ENCODE peak calls at places on chromosomes 13 and 19, in ten cellular contexts. L, U, Z, O, T, Y, A, I, G and V are unnamed samples.

GRCh38 chr13:113465241-113465640 is 12.0 kb upstream of the ADPRHL1 start:
- DNase-seq in Z (no peak), A (no peak), O (no peak), T (no peak), Y (no peak), G (no peak), I (no peak), U (no peak), L (no peak), V (no peak)

GRCh38 chr13:46871557-46871956 is 25.3 kb downstream of the HTR2A start:
- DNase-seq in I (no peak), A (no peak), Z (peak; percentile 41), G (no peak), Y (no peak), O (no peak), L (no peak), U (no peak), T (no peak), V (no peak)

GRCh38 chr13:33322474-33322827 is 36.9 kb upstream of the STARD13 start:
- DNase-seq in O (peak; percentile 36), T (no peak), Z (peak; percentile 85), Y (no peak), L (no peak), U (no peak), G (no peak), A (no peak), I (no peak), V (no peak)

GRCh38 chr13:27679396-27679795 is 57.7 kb downstream of the POLR1D start:
- DNase-seq in O (no peak), T (no peak), I (no peak), Y (no peak), A (no peak), G (no peak), U (no peak), L (no peak), Z (no peak), V (no peak)

GRCh38 chr13:51874651-51875050 is 12.9 kb downstream of the CCDC70 start:
- DNase-seq in L (no peak), U (no peak), O (no peak), I (peak; percentile 36), A (no peak), Z (no peak), G (no peak), T (no peak), Y (no peak), V (no peak)

GRCh38 chr19:3046621-3047306 is 15.5 kb downstream of the TLE5 start:
- DNase-seq in L (peak; percentile 39), A (no peak), Y (no peak), U (no peak), T (no peak), G (no peak), I (peak; percentile 93), O (no peak), Z (peak; percentile 51), V (peak; percentile 27)

GRCh38 chr13:40648040-40648439 is 18.4 kb downstream of the FOXO1 start:
- DNase-seq in O (no peak), T (no peak), A (no peak), Z (no peak), I (no peak), L (no peak), G (no peak), Y (no peak), U (no peak), V (no peak)

GRCh38 chr19:52739576-52739975 is 4.7 kb upstream of the ZNF611 start:
- DNase-seq in U (no peak), G (no peak), A (no peak), I (no peak), T (no peak), L (no peak), Z (no peak), Y (no peak), O (no peak), V (no peak)